ENCODE peak calls at places on chromosomes 13 and 19, in four cellular contexts. D is HFFc6, H is cardiac muscle cell, V is OCI-LY7. R is an unnamed sample.

GRCh38 chr13:29140277-29140676 is 320.1 kb downstream of the MTUS2 start:
- DNase-seq in D (peak), H (peak), V (no peak), R (no peak)

GRCh38 chr19:48659768-48660167 is 13.0 kb downstream of the NTN5 start:
- DNase-seq in D (no peak), H (no peak), V (no peak), R (no peak)

GRCh38 chr13:75076476-75076875 is 405.5 kb downstream of the TBC1D4 start:
- DNase-seq in D (no peak), H (peak), V (no peak), R (no peak)

GRCh38 chr19:13231663-13232062 is 81.5 kb downstream of the IER2 start:
- DNase-seq in D (no peak), H (no peak), V (no peak), R (no peak)

GRCh38 chr19:53989600-53990533 is 1.6 kb upstream of the CACNG6 start:
- DNase-seq in D (no peak), H (peak), V (no peak), R (no peak)

GRCh38 chr13:39284801-39285388 is 246.6 kb downstream of the NHLRC3 start:
- DNase-seq in D (peak), H (peak), V (no peak), R (no peak)

GRCh38 chr19:3855321-3855720 is 13.5 kb downstream of the ZFR2 start:
- DNase-seq in D (no peak), H (no peak), V (no peak), R (no peak)

GRCh38 chr13:36685912-36686311 is 12.1 kb downstream of the SERTM1 start:
- DNase-seq in D (no peak), H (peak), V (no peak), R (no peak)

GRCh38 chr13:43159007-43159406 is 135.6 kb downstream of the DNAJC15 start:
- DNase-seq in D (peak), H (peak), V (no peak), R (no peak)

GRCh38 chr19:5086725-5087439 is 118.0 kb downstream of the KDM4B start:
- DNase-seq in D (no peak), H (no peak), V (no peak), R (no peak)

GRCh38 chr13:33676045-33676699 is 141.8 kb upstream of the RFC3 start:
- DNase-seq in D (peak), H (peak), V (no peak), R (no peak)

DNA sequence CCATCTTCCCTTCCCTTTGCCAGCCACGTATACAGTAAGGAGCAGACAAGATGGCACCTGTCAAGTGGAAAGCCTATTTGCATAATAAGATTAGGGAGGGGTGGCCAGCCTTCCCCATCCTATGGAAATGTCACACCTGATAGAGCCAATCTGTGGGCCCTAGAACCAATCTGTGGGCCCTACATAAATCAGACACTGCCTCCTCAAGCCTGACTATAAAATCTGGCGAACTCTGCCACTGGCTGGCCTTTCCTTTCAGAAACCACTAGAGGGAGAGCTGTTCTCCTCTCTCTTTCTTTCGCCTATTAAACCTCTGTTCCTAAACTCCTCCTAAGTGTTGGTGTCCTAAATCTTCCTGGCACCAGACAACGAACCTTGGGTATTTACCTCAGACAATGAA is 231.5 kb upstream of the KLHL1 start:
- DNase-seq in D (no peak), H (no peak), V (peak), R (no peak)
- TF ChIP-seq CTCF in D (peak), H (no peak), V (peak), R (peak)

DNA sequence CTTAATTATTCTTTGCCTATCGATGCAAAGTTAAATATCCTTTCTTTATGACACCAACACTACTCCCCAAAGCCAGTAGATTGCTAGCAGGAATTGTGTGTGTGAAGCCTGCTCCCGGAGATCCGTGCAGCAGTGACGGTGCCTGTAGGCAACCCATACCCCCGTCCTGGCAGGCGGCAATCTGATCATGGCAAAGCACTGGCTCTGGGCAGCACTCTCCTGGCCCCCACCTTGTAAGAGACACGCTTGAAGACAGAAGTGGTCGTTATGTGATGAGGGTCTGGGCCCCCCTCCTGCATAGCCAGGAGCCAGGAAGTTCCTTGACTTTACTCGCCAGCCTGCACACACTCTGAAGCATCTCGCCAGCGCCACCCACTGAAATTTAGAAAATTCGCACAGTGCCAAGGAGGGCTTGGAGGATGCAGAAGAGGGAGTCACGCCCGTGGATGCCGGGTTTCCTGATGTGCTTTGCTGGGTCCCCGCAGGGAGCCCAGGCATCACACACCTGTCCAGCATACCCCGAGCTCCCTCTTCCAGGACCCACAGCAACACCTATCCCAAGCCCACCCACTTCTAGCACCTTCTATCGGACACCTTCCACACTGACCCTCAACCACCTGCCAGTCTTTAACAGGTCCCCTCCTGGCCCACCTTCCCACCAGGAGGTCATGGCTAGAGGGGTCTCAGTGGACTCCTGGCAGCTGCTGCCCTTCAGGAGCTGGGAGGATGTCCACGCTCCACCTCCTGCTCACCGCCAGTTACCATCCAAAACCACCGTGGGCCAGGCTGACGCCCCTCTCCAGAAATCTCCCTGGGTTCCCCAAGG is 54.5 kb downstream of the CEBPG start:
- DNase-seq in D (no peak), H (no peak), V (no peak), R (no peak)
- TF ChIP-seq CTCF in D (no peak), H (no peak), V (no peak), R (no peak)

GRCh38 chr13:78875792-78876580 is 217.0 kb upstream of the OBI1 start:
- DNase-seq in D (no peak), H (no peak), V (peak), R (no peak)
- TF ChIP-seq CTCF in D (no peak), H (no peak), V (peak), R (no peak)

GRCh38 chr19:17557461-17557860 is 2.0 kb downstream of the COLGALT1 start:
- DNase-seq in D (no peak), H (no peak), V (no peak), R (no peak)
- TF ChIP-seq CTCF in D (no peak), H (no peak), V (no peak), R (no peak)